ENCODE peak calls at places on chromosome 1, in six cellular contexts. N is endothelial cell, M is tibial nerve, Y is cardiac fibroblast, W is prostate gland, K is right lobe of liver. Q is an unnamed sample.

GRCh38 chr1:107135466-107135865 is 5.4 kb upstream of the NTNG1 start:
- DNase-seq in Y (peak), W (no peak), N (peak), M (no peak), K (no peak), Q (no peak)

GRCh38 chr1:154803203-154803920 is 66.7 kb downstream of the KCNN3 start:
- DNase-seq in W (no peak), N (no peak), Y (no peak), K (no peak), M (no peak), Q (no peak)

GRCh38 chr1:208235983-208236761 is 8.0 kb downstream of the PLXNA2 start:
- DNase-seq in K (no peak), N (peak), W (no peak), M (peak), Y (peak), Q (peak)

GRCh38 chr1:198936371-198937083 is 297.7 kb downstream of the PTPRC start:
- DNase-seq in Y (peak), N (no peak), M (no peak), W (no peak), K (no peak), Q (no peak)

GRCh38 chr1:168100315-168101002 is 36.3 kb downstream of the GPR161 start:
- DNase-seq in K (no peak), Y (no peak), M (no peak), W (no peak), N (no peak), Q (no peak)

GRCh38 chr1:155695107-155695506 is 6.2 kb downstream of the DAP3 start:
- DNase-seq in M (no peak), K (no peak), Y (peak), N (no peak), W (peak), Q (no peak)

GRCh38 chr1:82515650-82516049 is 714.9 kb downstream of the ADGRL2 start:
- DNase-seq in W (no peak), M (no peak), Y (no peak), N (no peak), K (no peak), Q (no peak)

GRCh38 chr1:7613106-7613850 is 157.8 kb upstream of the VAMP3 start:
- DNase-seq in M (no peak), N (no peak), W (no peak), Y (no peak), K (no peak), Q (no peak)

GRCh38 chr1:160137216-160137862 is 14.1 kb upstream of the ATP1A4 start:
- DNase-seq in W (no peak), K (no peak), M (no peak), Y (no peak), N (no peak), Q (no peak)

GRCh38 chr1:47709302-47710074 is 271.6 kb downstream of the FOXD2 start:
- DNase-seq in K (no peak), M (no peak), N (peak), Y (peak), W (no peak), Q (no peak)

GRCh38 chr1:150146853-150147542 is 2.7 kb upstream of the PLEKHO1 start:
- DNase-seq in K (no peak), W (no peak), M (no peak), Y (no peak), N (no peak), Q (no peak)

GRCh38 chr1:35031103-35031452 is 667 bp downstream of the ZMYM6 start:
- DNase-seq in Y (peak), N (no peak), W (peak), K (no peak), M (no peak), Q (no peak)

GRCh38 chr1:93339171-93339697 is 6.5 kb upstream of the DR1 start:
- DNase-seq in W (no peak), M (no peak), K (no peak), N (no peak), Y (no peak), Q (no peak)

GRCh38 chr1:101309334-101310221 is 72.8 kb downstream of the S1PR1 start:
- DNase-seq in K (peak), Y (peak), M (no peak), W (peak), N (peak), Q (no peak)

GRCh38 chr1:91779603-91780021 is 106.3 kb downstream of the TGFBR3 start:
- DNase-seq in W (no peak), K (no peak), N (no peak), M (no peak), Y (no peak), Q (no peak)

GRCh38 chr1:45803299-45803780 is at the start of gene MAST2:
- DNase-seq in N (peak), W (peak), Y (peak), K (peak), M (peak), Q (peak)

GRCh38 chr1:29632436-29633270 is 396.3 kb downstream of the PTPRU start:
- DNase-seq in M (no peak), W (no peak), K (no peak), N (no peak), Y (no peak), Q (no peak)

GRCh38 chr1:27045973-27046558 is 33.4 kb upstream of the TENT5B start:
- DNase-seq in M (peak), W (peak), Y (peak), N (peak), K (peak), Q (no peak)

DNA sequence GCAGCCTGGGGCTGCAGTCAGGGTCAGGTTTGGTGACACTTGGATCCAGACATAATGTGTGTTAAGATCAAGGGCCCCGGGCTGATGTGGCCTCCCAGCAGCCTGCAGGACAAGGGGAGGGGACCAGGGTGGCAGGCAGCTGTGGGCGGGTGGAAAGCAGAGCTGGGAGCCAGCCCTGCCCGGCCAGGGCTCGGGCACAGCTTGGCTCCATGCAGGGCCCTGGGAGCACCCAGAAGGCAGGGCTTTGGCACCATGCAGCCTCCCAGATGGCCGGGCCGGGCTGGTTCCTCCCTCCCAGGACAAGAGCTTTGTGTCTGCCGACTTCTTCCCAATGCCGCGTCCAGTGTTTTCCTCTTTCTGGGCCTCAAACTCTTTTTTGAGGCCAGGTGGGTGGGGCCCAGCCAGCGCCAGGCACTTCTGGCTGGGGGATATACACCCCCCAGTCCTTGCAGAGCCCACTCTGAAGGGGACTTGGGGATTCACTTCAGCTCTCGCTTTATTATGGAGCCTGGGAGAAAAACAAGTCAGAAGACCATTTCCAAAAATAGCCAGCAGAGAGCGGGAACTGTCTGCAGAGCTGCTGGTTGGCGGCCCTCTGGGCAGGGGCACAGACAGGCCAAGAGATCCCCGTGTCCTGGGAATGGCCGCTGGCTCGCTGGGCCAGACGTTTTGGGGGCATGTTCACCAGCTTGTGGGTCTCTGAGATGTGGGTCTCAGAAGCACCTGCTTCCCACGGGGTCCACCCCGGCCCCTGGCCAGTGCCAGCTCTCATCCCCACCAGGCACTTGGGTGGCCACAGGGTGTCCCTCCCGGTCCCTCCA is 103.8 kb upstream of the ARHGEF16 start:
- DNase-seq in W (no peak), Y (peak), M (no peak), K (no peak), N (no peak), Q (no peak)
- TF ChIP-seq CTCF in W (no peak), Y (no peak), M (no peak), K (no peak), N (no peak), Q (peak)

GRCh38 chr1:84757301-84757700 is 67.0 kb upstream of the SSX2IP start:
- DNase-seq in K (no peak), M (no peak), W (no peak), Y (no peak), N (no peak), Q (no peak)
- TF ChIP-seq CTCF in K (peak), M (no peak), W (no peak), Y (no peak), N (peak), Q (no peak)

GRCh38 chr1:110462964-110463363 is 12.0 kb downstream of the PROK1 start:
- DNase-seq in W (no peak), Y (peak), M (no peak), N (no peak), K (no peak), Q (no peak)
- TF ChIP-seq CTCF in W (no peak), Y (peak), M (peak), N (no peak), K (no peak), Q (peak)

GRCh38 chr1:8848663-8849386 is 29.7 kb downstream of the ENO1 start:
- DNase-seq in W (peak), N (peak), M (peak), K (peak), Y (peak), Q (peak)
- TF ChIP-seq CTCF in W (peak), N (peak), M (peak), K (peak), Y (peak), Q (peak)

GRCh38 chr1:36217667-36218066 is 6.6 kb upstream of the THRAP3 start:
- DNase-seq in K (no peak), M (no peak), W (no peak), N (no peak), Y (peak), Q (no peak)
- TF ChIP-seq CTCF in K (peak), M (peak), W (no peak), N (no peak), Y (peak), Q (no peak)

GRCh38 chr1:18302788-18303413 is 177.8 kb upstream of the KLHDC7A start:
- DNase-seq in W (no peak), Y (no peak), N (peak), K (no peak), M (no peak), Q (no peak)
- TF ChIP-seq CTCF in W (no peak), Y (peak), N (peak), K (no peak), M (no peak), Q (no peak)

GRCh38 chr1:74468982-74469603 is 43.3 kb downstream of the LRRC53 start:
- DNase-seq in M (no peak), Y (peak), K (no peak), W (no peak), N (no peak), Q (no peak)
- TF ChIP-seq CTCF in M (peak), Y (peak), K (peak), W (no peak), N (peak), Q (peak)

DNA sequence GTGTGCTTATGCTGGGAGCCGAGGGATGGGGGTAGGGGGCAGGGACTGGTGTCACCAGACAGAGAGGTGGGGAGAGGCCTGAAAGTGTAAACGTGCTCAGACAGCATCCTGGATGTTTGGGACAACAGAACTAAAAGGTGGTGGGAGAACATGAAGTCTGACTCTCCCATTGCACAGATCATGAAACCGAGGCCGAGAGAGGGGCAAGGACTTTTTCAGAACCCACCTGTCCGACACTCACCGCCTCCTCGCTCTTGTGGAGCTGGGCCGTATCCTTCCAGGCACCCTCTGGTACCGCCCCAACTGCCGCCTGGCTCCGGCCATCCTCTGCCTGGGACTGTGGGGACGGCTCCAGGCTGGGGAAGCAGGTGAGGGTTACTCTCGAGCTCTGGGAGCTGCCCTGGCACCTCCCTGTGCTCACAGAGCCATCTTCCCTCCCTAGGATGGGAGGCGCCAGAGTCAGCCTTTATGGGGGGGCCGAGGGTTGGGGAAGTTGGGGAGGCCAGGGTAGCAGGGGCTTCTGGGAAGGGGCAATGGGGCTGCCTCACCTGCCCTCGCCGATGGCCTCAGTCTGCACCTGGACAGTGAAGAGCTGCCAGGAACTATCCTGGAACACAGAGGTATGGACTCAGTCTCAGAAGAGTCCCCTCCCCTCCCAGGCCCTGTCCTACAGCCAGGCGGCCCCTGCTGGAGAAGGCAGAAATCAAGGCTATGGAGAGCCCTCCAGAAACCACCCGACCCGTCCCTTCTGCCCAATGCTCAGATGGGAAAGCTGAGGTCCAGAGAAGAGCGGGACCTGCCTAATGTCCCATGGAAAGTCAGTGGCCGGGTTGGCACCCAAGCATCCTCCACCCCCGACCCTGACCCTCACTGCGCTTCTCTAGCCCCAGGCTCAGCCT is 7.0 kb downstream of the ATP13A2 start:
- DNase-seq in N (no peak), W (no peak), M (no peak), Y (no peak), K (no peak), Q (no peak)
- TF ChIP-seq CTCF in N (no peak), W (no peak), M (no peak), Y (peak), K (no peak), Q (no peak)

DNA sequence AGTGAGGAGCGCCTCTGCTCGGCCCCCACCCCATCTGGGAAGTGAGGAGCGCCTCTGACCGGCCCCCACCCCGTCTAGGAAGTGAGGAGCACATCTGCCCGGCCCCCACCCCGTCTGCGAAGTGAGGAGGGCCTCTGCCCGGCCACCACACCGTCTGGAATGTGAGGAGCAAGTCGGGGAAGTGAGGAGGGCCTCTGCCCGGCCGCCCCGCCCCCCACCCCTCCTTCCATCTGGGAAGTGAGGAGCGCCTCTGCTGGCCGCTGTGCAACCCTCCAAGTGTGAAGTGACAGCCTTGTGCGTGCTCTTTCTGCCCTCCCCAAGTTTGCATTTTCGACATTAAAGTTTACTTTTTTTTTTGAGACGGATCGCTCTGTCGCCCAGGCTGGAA is 5.1 kb upstream of the ZZZ3 start:
- DNase-seq in K (no peak), W (no peak), Y (peak), N (peak), M (no peak), Q (no peak)
- TF ChIP-seq CTCF in K (no peak), W (no peak), Y (peak), N (no peak), M (no peak), Q (no peak)